ENCODE peak calls at places on chromosome 15, in five cellular contexts. U is CD8-positive, alpha-beta memory T cell; E is Peyer's patch; V is adrenal gland; W is IMR-90. M is an unnamed sample.

GRCh38 chr15:32694222-32694983 is 23.4 kb upstream of the GREM1 start:
- DNase-seq in U (no peak), E (no peak), V (no peak), W (no peak), M (no peak)

GRCh38 chr15:52294881-52295420 is 653 bp downstream of the MYO5C start:
- DNase-seq in U (no peak), E (peak; percentile 53), V (no peak), W (no peak), M (no peak)

GRCh38 chr15:96038650-96039049 is 291.9 kb upstream of the NR2F2 start:
- DNase-seq in U (no peak), E (no peak), V (no peak), W (peak; percentile 20), M (no peak)

GRCh38 chr15:55741592-55742497 is 1.1 kb downstream of the PRTG start:
- DNase-seq in U (no peak), E (no peak), V (peak; percentile 52), W (no peak), M (no peak)

GRCh38 chr15:66156310-66156975 is 97.1 kb downstream of the MEGF11 start:
- DNase-seq in U (no peak), E (no peak), V (no peak), W (no peak), M (no peak)

GRCh38 chr15:48748535-48748934 is 62.3 kb downstream of the CEP152 start:
- DNase-seq in U (no peak), E (no peak), V (no peak), W (peak; percentile 64), M (no peak)

GRCh38 chr15:35756588-35756987 is 210.6 kb upstream of the DPH6 start:
- DNase-seq in U (no peak), E (no peak), V (no peak), W (no peak), M (no peak)

GRCh38 chr15:51874751-51875644 is 45.5 kb downstream of the TMOD3 start:
- DNase-seq in U (no peak), E (no peak), V (no peak), W (peak; percentile 99), M (no peak)

GRCh38 chr15:51533672-51534398 is 88.7 kb downstream of the DMXL2 start:
- DNase-seq in U (no peak), E (no peak), V (no peak), W (peak; percentile 11), M (no peak)

GRCh38 chr15:68404056-68404798 is 27.7 kb downstream of the ITGA11 start:
- DNase-seq in U (no peak), E (no peak), V (no peak), W (no peak), M (no peak)

GRCh38 chr15:27479232-27480140 is 508.5 kb downstream of the GABRG3 start:
- DNase-seq in U (no peak), E (no peak), V (no peak), W (no peak), M (peak; percentile 79)

GRCh38 chr15:90412356-90413194 is 24.5 kb downstream of the IQGAP1 start:
- DNase-seq in U (no peak), E (no peak), V (peak; percentile 38), W (peak; percentile 67), M (peak; percentile 76)

GRCh38 chr15:77869021-77869895 is 208.3 kb downstream of the TBC1D2B start:
- DNase-seq in U (no peak), E (peak; percentile 26), V (no peak), W (no peak), M (no peak)

GRCh38 chr15:43204016-43204901 is 16.6 kb downstream of the EPB42 start:
- DNase-seq in U (peak; percentile 12), E (no peak), V (peak; percentile 81), W (peak; percentile 75), M (peak; percentile 34)

GRCh38 chr15:78810003-78810376 is 1.3 kb downstream of the ADAMTS7 start:
- DNase-seq in U (no peak), E (no peak), V (no peak), W (no peak), M (no peak)

GRCh38 chr15:37109952-37110630 is 9.7 kb upstream of the MEIS2 start:
- DNase-seq in U (no peak), E (peak; percentile 50), V (peak; percentile 80), W (no peak), M (no peak)

GRCh38 chr15:25251700-25252390 is 187.0 kb downstream of the UBE3A start:
- DNase-seq in U (no peak), E (peak; percentile 38), V (no peak), W (no peak), M (no peak)

GRCh38 chr15:35784745-35785144 is 238.8 kb upstream of the DPH6 start:
- DNase-seq in U (no peak), E (no peak), V (no peak), W (no peak), M (no peak)

GRCh38 chr15:66943456-66944095 is 121.8 kb upstream of the SMAD3 start:
- DNase-seq in U (no peak), E (peak; percentile 76), V (peak; percentile 2), W (no peak), M (no peak)

GRCh38 chr15:65062061-65062460 is 5.7 kb downstream of the RASL12 start:
- DNase-seq in U (no peak), E (no peak), V (no peak), W (no peak), M (no peak)

GRCh38 chr15:40766906-40767837 is 2.6 kb upstream of the C15orf62 start:
- DNase-seq in U (no peak), E (peak; percentile 37), V (peak; percentile 85), W (peak; percentile 50), M (no peak)

GRCh38 chr15:42593143-42593542 is 17.7 kb downstream of the STARD9 start:
- DNase-seq in U (no peak), E (no peak), V (no peak), W (peak; percentile 21), M (no peak)

GRCh38 chr15:45970542-45970941 is 335.7 kb downstream of the SQOR start:
- DNase-seq in U (no peak), E (no peak), V (no peak), W (no peak), M (no peak)

GRCh38 chr15:44545934-44546802 is 9.2 kb downstream of the EIF3J start:
- DNase-seq in U (no peak), E (no peak), V (peak; percentile 45), W (peak; percentile 52), M (no peak)

GRCh38 chr15:95556866-95557225 is 773.7 kb upstream of the NR2F2 start:
- DNase-seq in U (no peak), E (no peak), V (peak; percentile 11), W (no peak), M (peak; percentile 33)

GRCh38 chr15:82870727-82871576 is 61.5 kb downstream of the WHAMM start:
- DNase-seq in U (no peak), E (no peak), V (no peak), W (no peak), M (no peak)

GRCh38 chr15:47374222-47374621 is 343.1 kb upstream of the SEMA6D start:
- DNase-seq in U (no peak), E (no peak), V (no peak), W (peak; percentile 42), M (no peak)

GRCh38 chr15:34719883-34720148 is 35.0 kb downstream of the GJD2 start:
- DNase-seq in U (no peak), E (no peak), V (no peak), W (no peak), M (no peak)
- H3K27ac ChIP-seq in U (no peak overlapping the region), E (no peak overlapping the region), V (no peak overlapping the region), W (no peak overlapping the region), M (no peak overlapping the region)

GRCh38 chr15:63611217-63611616 is 14.0 kb downstream of the FBXL22 start:
- DNase-seq in U (no peak), E (no peak), V (no peak), W (no peak), M (no peak)

GRCh38 chr15:63609448-63609847 is 12.3 kb downstream of the FBXL22 start:
- DNase-seq in U (no peak), E (no peak), V (no peak), W (no peak), M (no peak)

GRCh38 chr15:63610209-63610841 is 13.1 kb downstream of the FBXL22 start:
- DNase-seq in U (peak; percentile 52), E (peak; percentile 61), V (peak; percentile 75), W (peak; percentile 82), M (peak; percentile 75)

GRCh38 chr15:63606333-63606732 is 9.1 kb downstream of the FBXL22 start:
- DNase-seq in U (no peak), E (no peak), V (no peak), W (no peak), M (no peak)

DNA sequence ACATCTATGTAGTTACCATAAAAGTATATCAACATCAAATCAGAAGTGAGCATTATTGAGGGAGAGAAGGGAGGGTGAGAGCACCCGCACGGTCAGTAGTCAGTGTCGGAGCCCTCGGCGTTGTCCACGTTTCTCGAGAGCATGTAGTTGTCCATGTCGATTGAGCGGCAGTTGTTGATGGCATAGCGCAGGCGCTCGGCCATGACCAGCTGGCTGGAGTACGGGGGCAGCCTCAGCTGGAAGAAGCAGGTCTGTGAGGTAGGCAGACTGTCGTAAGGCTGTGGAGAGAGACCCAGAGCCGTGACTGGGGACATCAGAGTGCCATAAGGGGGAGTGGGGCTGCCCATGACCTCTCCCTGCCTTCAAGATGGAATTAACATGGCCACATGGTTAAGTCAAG is 11.8 kb downstream of the FBXL22 start:
- DNase-seq in U (no peak), E (no peak), V (no peak), W (no peak), M (no peak)
- H3K27ac ChIP-seq in U (no peak overlapping the region), E (no peak overlapping the region), V (no peak overlapping the region), W (no peak overlapping the region), M (no peak overlapping the region)

GRCh38 chr15:69885182-69886041 is 212.3 kb downstream of the TLE3 start:
- DNase-seq in U (no peak), E (no peak), V (no peak), W (no peak), M (no peak)
- H3K27ac ChIP-seq in U (no peak overlapping the region), E (no peak overlapping the region), V (no peak overlapping the region), W (no peak overlapping the region), M (no peak overlapping the region)

GRCh38 chr15:88983861-88984429 is 70.8 kb upstream of the MFGE8 start:
- DNase-seq in U (no peak), E (no peak), V (no peak), W (no peak), M (no peak)

GRCh38 chr15:88980498-88980897 is 67.3 kb upstream of the MFGE8 start:
- DNase-seq in U (no peak), E (no peak), V (no peak), W (no peak), M (no peak)

GRCh38 chr15:88981244-88982215 is 68.4 kb upstream of the MFGE8 start:
- DNase-seq in U (no peak), E (no peak), V (no peak), W (no peak), M (no peak)

GRCh38 chr15:88982946-88983342 is 69.8 kb upstream of the MFGE8 start:
- DNase-seq in U (no peak), E (no peak), V (no peak), W (no peak), M (no peak)

DNA sequence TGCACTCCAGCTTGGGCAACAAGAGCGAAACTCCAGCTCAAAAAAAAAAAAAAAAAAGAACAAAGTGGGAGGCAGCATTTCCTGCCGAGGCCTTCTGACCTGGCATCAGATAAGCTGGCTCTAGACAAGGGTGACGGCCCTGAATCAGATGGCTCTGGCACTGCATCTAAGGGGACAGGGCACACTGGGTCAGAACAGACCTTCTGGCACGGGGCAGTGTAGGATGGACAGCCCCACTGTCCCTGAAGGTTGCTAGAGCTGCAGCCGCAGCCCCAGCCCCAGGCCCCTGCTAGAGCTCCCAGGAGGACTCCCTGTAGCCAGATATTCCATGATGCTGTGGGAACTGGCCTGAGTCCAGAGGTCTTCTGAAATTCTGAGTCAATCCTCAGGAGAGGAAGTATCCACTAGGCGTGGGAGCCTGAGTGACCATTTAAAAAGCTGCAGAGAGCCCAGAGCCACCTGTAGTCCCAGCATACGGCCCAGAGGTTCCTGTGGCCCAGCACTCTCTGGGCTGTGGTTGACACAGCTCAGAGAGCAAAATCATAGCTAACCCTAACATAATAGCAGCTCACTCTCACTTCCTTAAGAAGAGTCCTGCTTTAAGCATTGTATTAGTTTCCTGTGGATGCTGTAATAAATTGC is 69.2 kb upstream of the MFGE8 start:
- DNase-seq in U (no peak), E (no peak), V (peak; percentile 92), W (peak; percentile 83), M (no peak)
- H3K27ac ChIP-seq in U (no peak overlapping the region), E (no peak overlapping the region), V (peak overlapping the region; percentile 64), W (peak overlapping the region; percentile 41), M (no peak overlapping the region)